ENCODE peak calls at places on chromosomes 1 and 21, in seven cellular contexts. H is GM06990; F is DMS 273 treated with DMSO at 0.1 percent for 48 hours; O is bronchial epithelial cell; K is MCF 10A; Q is CD8-positive, alpha-beta T cell; A is stimulated activated CD4-positive, alpha-beta T cell treated with anti-CD3 and anti-CD28 coated beads, Interleukin-1b, Interleukin-23, amount 100 ng/mL, for 48 hours. T is an unnamed sample.

GRCh38 chr1:22878626-22879025 is 94.0 kb downstream of the LACTBL1 start:
- DNase-seq in H (no peak), F (no peak), O (peak; percentile 72), K (peak; percentile 49), Q (no peak), A (no peak), T (no peak)

GRCh38 chr21:31334648-31335121 is 9.4 kb downstream of the TIAM1 start:
- DNase-seq in H (no peak), F (no peak), O (peak; percentile 35), K (no peak), Q (no peak), A (no peak), T (no peak)

GRCh38 chr1:247448107-247448778 is 9.7 kb downstream of the OR2B11 start:
- DNase-seq in H (peak; percentile 73), F (no peak), O (peak; percentile 33), K (no peak), Q (no peak), A (peak; percentile 30), T (no peak)

GRCh38 chr1:156497078-156497742 is 3.4 kb downstream of the MEF2D start:
- DNase-seq in H (no peak), F (no peak), O (no peak), K (no peak), Q (no peak), A (no peak), T (no peak)

GRCh38 chr1:208445710-208446702 is 201.8 kb upstream of the PLXNA2 start:
- DNase-seq in H (no peak), F (no peak), O (peak; percentile 23), K (peak; percentile 31), Q (no peak), A (no peak), T (no peak)

GRCh38 chr1:203663294-203663693 is 36.7 kb downstream of the ATP2B4 start:
- DNase-seq in H (no peak), F (no peak), O (peak; percentile 100), K (peak; percentile 98), Q (no peak), A (peak; percentile 42), T (no peak)

GRCh38 chr1:20037877-20038276 is 32.1 kb upstream of the PLA2G5 start:
- DNase-seq in H (no peak), F (no peak), O (peak; percentile 12), K (peak; percentile 27), Q (no peak), A (no peak), T (no peak)

GRCh38 chr1:18249691-18250090 is 142.1 kb downstream of the IGSF21 start:
- DNase-seq in H (no peak), F (no peak), O (no peak), K (no peak), Q (no peak), A (no peak), T (no peak)

GRCh38 chr1:63622847-63623566 is 29.8 kb downstream of the PGM1 start:
- DNase-seq in H (peak; percentile 9), F (peak; percentile 36), O (no peak), K (no peak), Q (no peak), A (no peak), T (no peak)

GRCh38 chr1:31010081-31010989 is 55.2 kb downstream of the PUM1 start:
- DNase-seq in H (peak; percentile 25), F (no peak), O (peak; percentile 50), K (peak; percentile 23), Q (no peak), A (peak; percentile 53), T (no peak)

GRCh38 chr1:211348547-211348946 is 21.9 kb downstream of the TRAF5 start:
- DNase-seq in H (no peak), F (no peak), O (no peak), K (no peak), Q (no peak), A (no peak), T (no peak)

GRCh38 chr1:6208723-6209660 is 3.1 kb downstream of the RNF207 start:
- DNase-seq in H (peak; percentile 73), F (no peak), O (no peak), K (no peak), Q (no peak), A (peak; percentile 32), T (no peak)

GRCh38 chr1:117657031-117657430 is 51.2 kb downstream of the TENT5C start:
- DNase-seq in H (no peak), F (no peak), O (peak; percentile 96), K (peak; percentile 89), Q (peak; percentile 59), A (no peak), T (no peak)